ENCODE peak calls at places on chromosome 18, in ten cellular contexts. F, Q, I, V, B, M, C, J, T and D are unnamed samples.
A peak's percentile ranks its signal among the peaks of the same experiment; 100 is the strongest.

GRCh38 chr18:69935319-69936190 is 12.1 kb downstream of the CD226 start:
- DNase-seq in F (peak; percentile 54), Q (peak; percentile 55), I (no peak), V (no peak), B (peak; percentile 4), M (peak; percentile 50), C (no peak), J (no peak), T (peak; percentile 83), D (no peak)

GRCh38 chr18:50737127-50737526 is 82.7 kb downstream of the MRO start:
- DNase-seq in F (no peak), Q (no peak), I (no peak), V (no peak), B (no peak), M (no peak), C (no peak), J (no peak), T (no peak), D (no peak)

GRCh38 chr18:28003451-28003850 is 173.5 kb downstream of the CDH2 start:
- DNase-seq in F (no peak), Q (no peak), I (no peak), V (no peak), B (no peak), M (no peak), C (no peak), J (no peak), T (no peak), D (no peak)

GRCh38 chr18:3889803-3890202 is 439.8 kb downstream of the TGIF1 start:
- DNase-seq in F (no peak), Q (no peak), I (no peak), V (no peak), B (no peak), M (no peak), C (no peak), J (peak; percentile 83), T (no peak), D (no peak)

GRCh38 chr18:424071-424868 is 76.2 kb downstream of the COLEC12 start:
- DNase-seq in F (no peak), Q (no peak), I (no peak), V (no peak), B (no peak), M (no peak), C (no peak), J (no peak), T (no peak), D (no peak)

GRCh38 chr18:50707841-50708240 is 112.0 kb downstream of the MRO start:
- DNase-seq in F (no peak), Q (no peak), I (no peak), V (no peak), B (no peak), M (no peak), C (no peak), J (no peak), T (peak; percentile 2), D (no peak)

GRCh38 chr18:46759885-46760284 is 3.0 kb upstream of the ST8SIA5 start:
- DNase-seq in F (no peak), Q (no peak), I (no peak), V (no peak), B (no peak), M (no peak), C (no peak), J (no peak), T (no peak), D (no peak)

GRCh38 chr18:52894801-52895200 is 554.8 kb downstream of the DCC start:
- DNase-seq in F (no peak), Q (no peak), I (no peak), V (no peak), B (no peak), M (no peak), C (no peak), J (no peak), T (no peak), D (no peak)

GRCh38 chr18:79766308-79766707 is 31.4 kb upstream of the KCNG2 start:
- DNase-seq in F (no peak), Q (peak; percentile 17), I (peak; percentile 12), V (no peak), B (no peak), M (no peak), C (no peak), J (no peak), T (peak; percentile 53), D (peak; percentile 13)

GRCh38 chr18:76149284-76149683 is 345.8 kb downstream of the ZNF516 start:
- DNase-seq in F (no peak), Q (no peak), I (no peak), V (no peak), B (no peak), M (no peak), C (no peak), J (no peak), T (no peak), D (no peak)

GRCh38 chr18:48573632-48574293 is 34.9 kb downstream of the CTIF start:
- DNase-seq in F (no peak), Q (no peak), I (no peak), V (no peak), B (no peak), M (no peak), C (no peak), J (no peak), T (peak; percentile 61), D (no peak)

DNA sequence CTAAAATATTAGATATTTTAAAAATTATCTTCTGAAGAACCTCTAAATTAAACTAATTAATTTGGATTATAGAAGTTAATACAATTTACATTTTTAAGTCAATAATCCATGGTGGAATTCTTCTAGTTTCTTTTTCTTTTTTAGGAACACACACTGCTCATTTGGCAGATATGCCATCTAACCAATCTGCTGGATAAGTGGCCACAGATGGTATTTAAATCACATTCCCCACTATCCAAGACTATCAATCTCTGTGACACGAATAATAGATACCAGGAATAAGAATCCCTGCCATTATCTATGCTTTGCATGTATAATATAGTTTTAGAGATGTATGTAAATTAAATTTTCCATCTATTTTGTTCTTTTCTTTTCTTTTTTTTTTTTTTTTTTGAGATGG is 58.5 kb downstream of the CABYR start:
- DNase-seq in F (no peak), Q (no peak), I (no peak), V (no peak), B (no peak), M (no peak), C (no peak), J (no peak), T (no peak), D (no peak)
- H3K27ac ChIP-seq in F (no peak overlapping the region), Q (no peak overlapping the region), I (no peak overlapping the region), V (no peak overlapping the region), B (no peak overlapping the region), M (no peak overlapping the region), C (no peak overlapping the region), J (no peak overlapping the region), T (no peak overlapping the region), D (no peak overlapping the region)

DNA sequence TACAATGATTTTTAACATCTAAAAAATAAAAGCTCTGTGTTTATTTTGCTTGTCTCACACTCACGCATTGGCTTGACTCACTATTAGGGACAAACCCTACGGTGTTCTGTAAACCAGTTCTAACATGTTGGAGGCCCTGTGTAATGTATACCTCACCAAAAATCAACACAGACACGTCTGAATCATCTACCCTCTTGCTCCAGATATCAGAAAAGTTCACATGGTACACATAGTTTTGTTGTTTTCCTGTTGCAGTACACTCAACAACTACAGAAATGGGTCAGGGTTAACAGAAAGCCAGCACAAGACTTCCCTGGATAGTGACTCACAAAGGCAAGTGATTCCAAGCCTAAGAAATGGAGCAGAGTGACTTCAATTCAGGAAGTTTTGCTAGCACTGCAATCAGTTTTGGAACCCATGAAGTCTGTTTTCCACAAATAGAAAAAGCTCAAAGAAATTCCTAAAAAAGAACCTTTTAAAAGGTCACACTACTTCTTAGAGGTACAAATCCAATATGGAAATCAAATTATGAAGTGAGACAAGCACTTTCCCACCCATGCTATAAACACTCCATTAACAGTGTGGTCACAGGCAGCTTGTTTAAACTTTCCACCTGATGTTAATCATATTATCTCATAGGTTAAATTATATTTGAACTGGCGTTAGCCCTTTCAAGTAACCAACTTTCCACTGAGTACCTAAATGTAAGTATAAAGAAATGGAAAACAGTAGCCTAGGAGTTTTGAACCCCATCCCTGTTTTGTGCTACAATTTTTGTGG is 87.5 kb downstream of the GAREM1 start:
- DNase-seq in F (no peak), Q (no peak), I (no peak), V (peak; percentile 79), B (no peak), M (no peak), C (peak; percentile 26), J (peak; percentile 37), T (no peak), D (no peak)
- H3K27ac ChIP-seq in F (peak overlapping the region; percentile 81), Q (no peak overlapping the region), I (no peak overlapping the region), V (peak overlapping the region; percentile 66), B (no peak overlapping the region), M (no peak overlapping the region), C (peak overlapping the region; percentile 99), J (peak overlapping the region; percentile 61), T (no peak overlapping the region), D (no peak overlapping the region)

DNA sequence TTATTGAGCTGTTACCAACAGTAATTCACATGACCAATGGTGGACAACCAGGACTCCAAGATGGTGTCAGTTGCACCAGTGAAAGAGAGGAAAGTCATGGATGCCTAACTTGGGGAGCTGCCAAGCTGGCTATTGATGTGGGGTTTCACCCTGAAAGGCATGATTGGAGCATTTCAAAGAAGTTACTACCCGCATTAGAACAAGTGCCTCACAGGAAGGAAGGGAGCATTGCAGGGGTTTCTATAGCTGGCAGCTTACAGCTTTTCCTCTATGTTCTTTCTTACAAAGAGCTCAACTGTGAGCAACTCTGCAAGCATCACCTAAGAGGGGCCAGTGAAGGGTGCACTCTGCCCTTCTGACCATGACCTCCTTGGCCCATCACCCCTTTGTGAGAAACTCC is 93.1 kb downstream of the TNFRSF11A start:
- DNase-seq in F (no peak), Q (no peak), I (no peak), V (no peak), B (no peak), M (no peak), C (no peak), J (no peak), T (no peak), D (no peak)
- H3K27ac ChIP-seq in F (no peak overlapping the region), Q (no peak overlapping the region), I (no peak overlapping the region), V (no peak overlapping the region), B (no peak overlapping the region), M (no peak overlapping the region), C (no peak overlapping the region), J (no peak overlapping the region), T (no peak overlapping the region), D (no peak overlapping the region)

GRCh38 chr18:58657494-58657893 is 13.8 kb upstream of the MALT1 start:
- DNase-seq in F (no peak), Q (no peak), I (no peak), V (no peak), B (no peak), M (no peak), C (no peak), J (no peak), T (no peak), D (no peak)

GRCh38 chr18:58660915-58661314 is 10.3 kb upstream of the MALT1 start:
- DNase-seq in F (no peak), Q (no peak), I (no peak), V (no peak), B (no peak), M (no peak), C (no peak), J (no peak), T (peak; percentile 67), D (no peak)

GRCh38 chr18:58659691-58660090 is 11.6 kb upstream of the MALT1 start:
- DNase-seq in F (no peak), Q (no peak), I (no peak), V (no peak), B (no peak), M (no peak), C (no peak), J (no peak), T (no peak), D (no peak)

GRCh38 chr18:58662118-58662517 is 9.1 kb upstream of the MALT1 start:
- DNase-seq in F (no peak), Q (no peak), I (no peak), V (no peak), B (no peak), M (no peak), C (no peak), J (no peak), T (no peak), D (no peak)

GRCh38 chr18:58661423-58661822 is 9.8 kb upstream of the MALT1 start:
- DNase-seq in F (no peak), Q (no peak), I (no peak), V (no peak), B (no peak), M (no peak), C (no peak), J (no peak), T (no peak), D (no peak)
- H3K27ac ChIP-seq in F (no peak overlapping the region), Q (no peak overlapping the region), I (no peak overlapping the region), V (peak overlapping the region; percentile 52), B (no peak overlapping the region), M (no peak overlapping the region), C (no peak overlapping the region), J (no peak overlapping the region), T (no peak overlapping the region), D (no peak overlapping the region)